ENCODE peak calls at places on chromosomes 2 and 18, in ten cellular contexts. S is HCT116, R is IMR-90, L is tibial nerve, T is breast epithelium, G is heart left ventricle, W is transverse colon, Y is A549, Z is Peyer's patch, B is uterus. P is an unnamed sample.

GRCh38 chr2:71798266-71799012 is 345.1 kb downstream of the DYSF start:
- DNase-seq in S (peak), R (peak), L (no peak), T (no peak), G (peak), W (peak), Y (peak), Z (peak), B (no peak), P (peak)

GRCh38 chr18:31102941-31103340 is 720 bp upstream of the DSC2 start:
- DNase-seq in S (no peak), R (no peak), L (no peak), T (no peak), G (no peak), W (no peak), Y (no peak), Z (no peak), B (no peak), P (no peak)

GRCh38 chr18:9366126-9366714 is 31.6 kb downstream of the TWSG1 start:
- DNase-seq in S (peak), R (peak), L (peak), T (peak), G (peak), W (peak), Y (peak), Z (peak), B (no peak), P (no peak)

GRCh38 chr2:217398860-217399259 is 539.0 kb upstream of the TNP1 start:
- DNase-seq in S (no peak), R (no peak), L (no peak), T (no peak), G (peak), W (no peak), Y (no peak), Z (no peak), B (no peak), P (no peak)

GRCh38 chr2:155722290-155722689 is 610.2 kb downstream of the NR4A2 start:
- DNase-seq in S (peak), R (no peak), L (no peak), T (no peak), G (no peak), W (no peak), Y (no peak), Z (no peak), B (no peak), P (no peak)

GRCh38 chr2:8546319-8547283 is 135.3 kb upstream of the ID2 start:
- DNase-seq in S (no peak), R (no peak), L (no peak), T (no peak), G (no peak), W (no peak), Y (no peak), Z (no peak), B (peak), P (no peak)

GRCh38 chr18:25141796-25142365 is 210.1 kb downstream of the ZNF521 start:
- DNase-seq in S (no peak), R (no peak), L (no peak), T (no peak), G (no peak), W (no peak), Y (no peak), Z (no peak), B (peak), P (no peak)

GRCh38 chr2:62149708-62150107 is 46.2 kb upstream of the B3GNT2 start:
- DNase-seq in S (no peak), R (peak), L (no peak), T (no peak), G (no peak), W (no peak), Y (peak), Z (no peak), B (no peak), P (peak)

GRCh38 chr2:232372231-232373208 is 6.0 kb upstream of the ALPP start:
- DNase-seq in S (no peak), R (peak), L (no peak), T (no peak), G (no peak), W (no peak), Y (no peak), Z (peak), B (no peak), P (peak)

GRCh38 chr2:52144588-52144987 is 1112.7 kb upstream of the NRXN1 start:
- DNase-seq in S (no peak), R (peak), L (no peak), T (no peak), G (no peak), W (no peak), Y (no peak), Z (no peak), B (no peak), P (no peak)

GRCh38 chr2:43221660-43222471 is 4.5 kb downstream of the ZFP36L2 start:
- DNase-seq in S (peak), R (peak), L (peak), T (peak), G (peak), W (peak), Y (peak), Z (peak), B (peak), P (peak)

GRCh38 chr2:230018153-230018552 is 50.6 kb downstream of the SLC16A14 start:
- DNase-seq in S (no peak), R (peak), L (no peak), T (no peak), G (no peak), W (no peak), Y (peak), Z (no peak), B (no peak), P (no peak)

GRCh38 chr2:120287183-120288015 is 34.7 kb downstream of the RALB start:
- DNase-seq in S (peak), R (peak), L (no peak), T (no peak), G (no peak), W (no peak), Y (peak), Z (no peak), B (no peak), P (peak)

GRCh38 chr2:138183700-138184099 is 219.4 kb downstream of the HNMT start:
- DNase-seq in S (no peak), R (no peak), L (no peak), T (no peak), G (no peak), W (no peak), Y (no peak), Z (no peak), B (no peak), P (no peak)

GRCh38 chr2:138090330-138090729 is 126.1 kb downstream of the HNMT start:
- DNase-seq in S (peak), R (peak), L (peak), T (no peak), G (no peak), W (no peak), Y (peak), Z (no peak), B (no peak), P (no peak)

DNA sequence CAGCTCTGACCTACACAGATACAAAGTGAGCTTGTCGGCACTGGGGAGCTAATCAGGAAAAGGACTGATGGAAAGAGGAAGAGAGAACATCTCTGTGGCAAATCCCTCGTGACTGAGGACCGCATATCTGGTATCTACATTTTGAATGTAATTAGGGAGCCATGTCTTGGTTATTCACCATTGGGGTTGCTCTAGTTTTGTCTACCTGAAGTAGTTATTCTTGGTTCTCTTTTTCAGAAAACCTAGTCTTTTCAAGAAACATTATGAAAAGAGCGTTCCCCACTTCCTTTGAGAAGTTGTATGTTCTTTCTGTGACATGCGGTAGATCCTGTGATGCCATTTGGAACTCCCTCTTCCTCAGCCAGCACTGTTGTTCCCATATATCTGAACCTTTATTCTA is 104.4 kb downstream of the DOCK10 start:
- DNase-seq in S (no peak), R (no peak), L (no peak), T (no peak), G (no peak), W (no peak), Y (no peak), Z (no peak), B (no peak), P (no peak)
- TF ChIP-seq POLR2A in S (no peak), R (no peak), L (no peak), T (no peak), G (no peak), W (no peak), Y (no peak), Z (no peak), B (no peak), P (no peak)

GRCh38 chr2:241111443-241111810 is 9.3 kb upstream of the MTERF4 start:
- DNase-seq in S (no peak), R (no peak), L (no peak), T (no peak), G (no peak), W (no peak), Y (no peak), Z (peak), B (no peak), P (no peak)
- TF ChIP-seq POLR2A in S (no peak), R (no peak), L (no peak), T (no peak), G (no peak), W (no peak), Y (no peak), Z (no peak), B (no peak), P (no peak)

GRCh38 chr2:150484006-150484405 is 3.5 kb downstream of the RND3 start:
- DNase-seq in S (no peak), R (no peak), L (no peak), T (no peak), G (no peak), W (no peak), Y (no peak), Z (no peak), B (no peak), P (no peak)

GRCh38 chr2:150486539-150487484 is 655 bp downstream of the RND3 start:
- DNase-seq in S (no peak), R (peak), L (peak), T (peak), G (peak), W (peak), Y (no peak), Z (peak), B (peak), P (no peak)

GRCh38 chr2:150485871-150486538 is 1.5 kb downstream of the RND3 start:
- DNase-seq in S (peak), R (peak), L (peak), T (peak), G (peak), W (peak), Y (peak), Z (peak), B (peak), P (no peak)

GRCh38 chr2:150484461-150484931 is 3.0 kb downstream of the RND3 start:
- DNase-seq in S (no peak), R (peak), L (no peak), T (no peak), G (no peak), W (no peak), Y (no peak), Z (no peak), B (no peak), P (no peak)

DNA sequence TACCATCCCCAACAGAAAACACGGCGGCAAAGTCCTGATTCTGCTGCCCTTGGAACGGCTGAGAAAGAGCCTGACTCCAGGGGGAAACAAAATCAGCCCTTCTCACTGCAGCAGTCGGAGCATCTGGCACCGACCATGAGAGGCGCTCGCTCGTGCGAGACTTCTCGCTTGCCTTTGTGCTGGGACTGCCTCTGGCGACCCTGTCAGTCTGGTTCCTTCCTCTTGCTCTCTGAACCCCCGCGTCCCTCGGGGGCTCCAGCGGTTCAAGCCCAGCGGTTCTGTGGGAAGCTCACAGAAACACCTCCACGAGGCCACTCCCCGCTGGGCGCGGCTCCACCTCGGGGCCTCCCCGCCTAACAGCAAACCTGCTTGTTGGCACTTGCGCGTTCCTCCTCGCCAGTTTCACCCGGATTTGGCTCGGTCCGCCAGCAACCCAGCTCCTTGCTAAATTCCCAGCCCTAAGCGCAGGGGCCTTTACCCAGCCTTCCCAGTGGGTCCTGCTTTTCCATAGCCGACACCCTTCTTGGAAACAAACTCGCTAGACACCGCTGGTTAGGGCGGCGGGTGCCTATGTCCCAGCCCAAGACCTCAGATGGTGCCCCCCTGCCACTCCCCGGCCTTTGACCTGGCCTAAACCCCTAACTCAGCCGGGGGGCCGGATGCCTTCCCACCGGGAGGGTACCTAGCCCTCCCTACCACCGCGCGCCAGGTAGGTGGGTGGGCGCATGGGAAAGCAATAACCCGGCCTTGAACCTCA is 2.2 kb downstream of the RND3 start:
- DNase-seq in S (no peak), R (peak), L (peak), T (peak), G (peak), W (peak), Y (peak), Z (peak), B (peak), P (no peak)
- TF ChIP-seq POLR2A in S (no peak), R (peak), L (peak), T (peak), G (peak), W (peak), Y (peak), Z (peak), B (no peak), P (peak)

DNA sequence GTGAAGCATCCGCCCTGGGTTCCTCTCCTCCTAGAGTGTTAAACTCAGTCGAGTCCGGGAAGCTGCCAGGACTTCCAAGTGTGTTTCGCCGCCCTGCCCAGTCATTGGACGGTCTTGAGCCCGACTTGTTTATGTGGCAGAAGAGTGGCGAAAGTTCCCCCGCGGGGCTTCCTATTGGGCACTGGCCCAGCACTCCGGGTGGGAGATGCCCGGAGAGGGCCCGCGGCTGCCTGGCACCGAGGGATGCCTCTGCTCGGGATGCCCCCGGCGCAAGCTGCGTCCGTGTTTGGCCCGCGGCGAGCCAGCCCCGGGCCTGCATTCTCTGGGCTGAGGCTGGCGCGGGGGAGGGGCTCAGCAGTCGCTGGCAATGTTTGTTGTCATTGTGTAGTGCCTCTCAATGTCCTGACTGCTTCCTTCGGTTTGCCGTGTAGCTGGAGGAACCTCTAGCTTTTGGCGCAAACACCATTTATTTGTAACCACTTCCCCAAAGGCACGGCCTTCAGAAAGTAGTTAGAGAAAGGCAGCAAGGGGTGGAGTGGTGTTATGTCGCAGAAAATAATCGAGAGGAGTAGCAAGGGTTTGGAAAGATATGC is 1.2 kb downstream of the CYBRD1 start:
- DNase-seq in S (peak), R (peak), L (peak), T (peak), G (peak), W (peak), Y (peak), Z (peak), B (peak), P (peak)
- TF ChIP-seq POLR2A in S (no peak), R (no peak), L (peak), T (peak), G (peak), W (peak), Y (no peak), Z (no peak), B (no peak), P (no peak)

DNA sequence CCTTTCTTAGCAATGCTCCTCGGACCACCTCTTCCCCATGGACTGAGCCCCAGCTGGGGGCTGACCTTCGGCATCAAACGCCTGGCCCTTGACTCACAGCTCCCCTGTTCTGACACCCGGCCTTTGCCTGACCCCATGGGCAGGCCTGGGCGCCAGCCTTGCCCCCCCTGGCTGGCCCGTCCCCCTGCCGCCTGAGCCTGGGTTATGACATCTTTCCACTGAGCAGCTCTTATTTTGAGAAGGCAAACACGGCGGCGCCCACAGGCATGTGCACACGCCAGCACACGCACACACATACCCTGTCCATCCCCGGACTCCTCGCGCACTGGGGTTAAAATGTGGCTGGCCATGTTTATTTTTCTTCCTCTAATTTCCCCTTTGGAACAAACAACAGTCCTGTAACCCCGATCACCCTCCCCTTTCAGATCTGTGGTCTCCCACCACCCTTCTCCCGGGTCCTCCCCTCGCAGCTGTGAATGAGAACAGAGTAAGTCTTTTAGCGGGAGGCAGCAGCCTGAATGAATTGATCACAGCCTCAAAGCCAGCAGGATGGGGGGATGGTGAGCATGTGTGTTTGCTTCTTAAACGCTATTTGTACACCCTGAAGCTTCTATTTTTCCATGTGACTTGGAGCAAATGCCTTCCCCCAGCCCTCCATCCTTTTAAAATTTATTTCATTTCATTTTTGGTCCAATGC is 11.8 kb upstream of the ATOH8 start:
- DNase-seq in S (no peak), R (peak), L (peak), T (peak), G (peak), W (peak), Y (peak), Z (peak), B (peak), P (no peak)
- TF ChIP-seq POLR2A in S (no peak), R (no peak), L (peak), T (no peak), G (no peak), W (no peak), Y (no peak), Z (no peak), B (no peak), P (no peak)

GRCh38 chr2:219278655-219279150 is 463 bp upstream of the DNAJB2 start:
- DNase-seq in S (no peak), R (no peak), L (no peak), T (no peak), G (no peak), W (no peak), Y (no peak), Z (no peak), B (no peak), P (no peak)

GRCh38 chr2:219279916-219280516 is 850 bp downstream of the DNAJB2 start:
- DNase-seq in S (no peak), R (no peak), L (no peak), T (no peak), G (no peak), W (no peak), Y (no peak), Z (no peak), B (no peak), P (no peak)

GRCh38 chr2:219277703-219278654 is 1.2 kb upstream of the DNAJB2 start:
- DNase-seq in S (peak), R (peak), L (peak), T (peak), G (peak), W (peak), Y (peak), Z (peak), B (peak), P (no peak)

GRCh38 chr2:219280682-219281081 is 1.5 kb downstream of the DNAJB2 start:
- DNase-seq in S (no peak), R (no peak), L (no peak), T (no peak), G (no peak), W (no peak), Y (no peak), Z (no peak), B (no peak), P (no peak)

DNA sequence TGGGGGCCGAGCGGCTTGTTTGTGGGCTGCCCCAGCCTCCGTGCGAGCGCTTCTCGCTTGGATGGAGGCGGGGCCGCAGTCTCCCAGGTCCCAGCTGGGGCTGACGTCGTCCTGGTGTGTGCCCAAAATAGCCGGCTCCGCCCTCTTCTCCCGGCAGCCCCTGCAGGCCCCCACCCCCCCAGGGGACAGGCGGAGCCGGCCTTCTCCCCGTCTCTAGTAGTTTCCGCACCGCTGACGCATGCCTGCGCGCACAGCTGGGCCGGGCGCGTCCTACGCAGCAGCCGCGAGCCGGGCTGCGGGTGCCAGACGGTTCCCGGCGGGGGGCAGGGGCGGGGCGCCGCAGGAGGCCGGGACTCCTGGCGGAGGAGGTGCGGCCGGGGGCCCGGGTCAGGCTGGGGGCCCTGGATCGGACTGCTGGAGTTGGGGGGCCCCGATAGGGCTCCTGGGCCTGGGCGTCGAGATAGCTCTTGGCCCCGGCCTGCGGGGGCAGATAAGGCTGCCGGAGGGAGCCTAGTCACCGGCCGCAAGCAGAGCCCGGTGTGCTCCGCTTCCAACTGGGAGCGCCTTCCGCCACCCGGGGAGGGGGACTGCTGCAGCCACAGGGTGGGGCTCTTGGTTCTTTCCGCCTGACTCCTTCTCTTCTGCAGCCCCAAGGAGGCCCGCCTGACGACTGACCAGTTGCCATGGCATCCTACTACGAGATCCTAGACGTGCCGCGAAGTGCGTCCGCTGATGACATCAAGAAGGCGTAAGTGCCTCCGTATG is at the start of gene DNAJB2:
- DNase-seq in S (peak), R (peak), L (peak), T (peak), G (peak), W (peak), Y (peak), Z (peak), B (peak), P (peak)
- TF ChIP-seq POLR2A in S (no peak), R (peak), L (peak), T (peak), G (peak), W (peak), Y (peak), Z (peak), B (peak), P (peak)

GRCh38 chr2:200968162-200968561 is 4.7 kb upstream of the ORC2 start:
- DNase-seq in S (peak), R (no peak), L (no peak), T (no peak), G (no peak), W (peak), Y (peak), Z (peak), B (no peak), P (no peak)

GRCh38 chr2:200962821-200963128 is 685 bp downstream of the ORC2 start:
- DNase-seq in S (no peak), R (no peak), L (no peak), T (no peak), G (peak), W (no peak), Y (no peak), Z (no peak), B (no peak), P (no peak)

GRCh38 chr2:200966770-200967169 is 3.3 kb upstream of the ORC2 start:
- DNase-seq in S (peak), R (peak), L (no peak), T (no peak), G (no peak), W (no peak), Y (peak), Z (no peak), B (no peak), P (peak)

GRCh38 chr2:200964498-200964897 is 1.0 kb upstream of the ORC2 start:
- DNase-seq in S (no peak), R (no peak), L (no peak), T (no peak), G (no peak), W (no peak), Y (no peak), Z (no peak), B (no peak), P (no peak)

GRCh38 chr2:200963129-200963917 is at the start of gene ORC2:
- DNase-seq in S (peak), R (peak), L (peak), T (peak), G (peak), W (peak), Y (peak), Z (peak), B (peak), P (peak)
- TF ChIP-seq POLR2A in S (peak), R (no peak), L (peak), T (no peak), G (peak), W (peak), Y (peak), Z (peak), B (no peak), P (no peak)